ENCODE peak calls at places on chromosomes 2 and 18, in five cellular contexts. V is Peyer's patch, U is uterus, G is fibroblast of pulmonary artery, H is transverse colon. P is an unnamed sample.

GRCh38 chr2:128520787-128521186 is 202.1 kb upstream of the HS6ST1 start:
- DNase-seq in V (no peak), U (no peak), G (no peak), H (no peak), P (no peak)

GRCh38 chr18:75036941-75037516 is 171.9 kb downstream of the PTGR3 start:
- DNase-seq in V (no peak), U (no peak), G (peak; percentile 7), H (no peak), P (no peak)

GRCh38 chr2:164920430-164920829 is 34.9 kb downstream of the SLC38A11 start:
- DNase-seq in V (no peak), U (no peak), G (peak; percentile 89), H (no peak), P (no peak)

GRCh38 chr18:53544926-53545325 is 679.5 kb downstream of the MBD2 start:
- DNase-seq in V (no peak), U (no peak), G (no peak), H (no peak), P (no peak)

GRCh38 chr2:182187130-182187529 is 201.5 kb downstream of the PPP1R1C start:
- DNase-seq in V (no peak), U (no peak), G (no peak), H (no peak), P (no peak)

GRCh38 chr2:231670892-231671616 is 37.3 kb upstream of the PTMA start:
- DNase-seq in V (peak; percentile 67), U (no peak), G (peak; percentile 35), H (peak; percentile 68), P (no peak)

GRCh38 chr2:3453196-3453845 is 66.0 kb downstream of the ADI1 start:
- DNase-seq in V (no peak), U (no peak), G (no peak), H (no peak), P (peak; percentile 43)

GRCh38 chr2:23751747-23752265 is 175.1 kb downstream of the ATAD2B start:
- DNase-seq in V (no peak), U (no peak), G (no peak), H (no peak), P (no peak)

GRCh38 chr2:201698588-201699226 is at the start of gene MPP4:
- DNase-seq in V (no peak), U (no peak), G (peak; percentile 33), H (no peak), P (no peak)

GRCh38 chr2:169360984-169361705 is 1.2 kb downstream of the LRP2 start:
- DNase-seq in V (no peak), U (no peak), G (no peak), H (no peak), P (no peak)

GRCh38 chr18:23189099-23189498 is 53.8 kb downstream of the CABLES1 start:
- DNase-seq in V (no peak), U (no peak), G (no peak), H (no peak), P (no peak)

GRCh38 chr18:11052800-11053199 is 96.6 kb downstream of the PIEZO2 start:
- DNase-seq in V (no peak), U (no peak), G (peak; percentile 41), H (no peak), P (no peak)

GRCh38 chr2:110818767-110819481 is 86.6 kb downstream of the ACOXL start:
- DNase-seq in V (no peak), U (no peak), G (no peak), H (no peak), P (no peak)

GRCh38 chr2:69798909-69799526 is 30.4 kb upstream of the GMCL1 start:
- DNase-seq in V (peak; percentile 60), U (peak; percentile 36), G (peak; percentile 80), H (no peak), P (no peak)

GRCh38 chr18:45837283-45838070 is 12.0 kb downstream of the SIGLEC15 start:
- DNase-seq in V (peak; percentile 70), U (no peak), G (peak; percentile 66), H (peak; percentile 38), P (no peak)

GRCh38 chr2:151575338-151575737 is 158.9 kb downstream of the NEB start:
- DNase-seq in V (no peak), U (no peak), G (peak; percentile 6), H (no peak), P (no peak)
- H3K4me3 ChIP-seq in V (no peak overlapping the region), U (no peak overlapping the region), G (no peak overlapping the region), H (no peak overlapping the region), P (no peak overlapping the region)

GRCh38 chr2:74427551-74427950 is 6.0 kb downstream of the WDR54 start:
- DNase-seq in V (no peak), U (no peak), G (no peak), H (no peak), P (no peak)
- TF ChIP-seq CTCF in V (no peak), U (no peak), G (no peak), H (no peak), P (no peak)

DNA sequence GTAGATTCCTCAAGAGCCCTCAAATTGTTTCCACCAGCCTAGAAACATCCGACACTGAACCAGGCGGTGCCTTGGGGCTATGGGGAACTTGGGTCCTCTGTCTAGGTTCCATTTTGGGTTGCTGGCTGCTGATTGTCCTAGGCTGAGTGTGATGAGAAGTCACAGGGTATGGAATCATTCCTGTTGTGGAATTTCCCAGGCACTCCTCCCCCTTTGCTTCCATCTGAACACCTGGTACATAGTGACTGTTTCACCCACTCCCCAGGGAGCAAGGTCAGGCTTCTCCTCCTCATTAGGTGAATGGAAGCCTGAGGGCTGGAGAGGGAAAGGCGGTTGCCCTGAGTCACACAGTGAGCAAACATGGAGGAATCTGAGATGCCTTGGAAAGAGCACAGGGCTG is 4.5 kb downstream of the KIF3C start:
- DNase-seq in V (no peak), U (no peak), G (no peak), H (no peak), P (peak; percentile 79)
- H3K4me3 ChIP-seq in V (no peak overlapping the region), U (no peak overlapping the region), G (no peak overlapping the region), H (no peak overlapping the region), P (no peak overlapping the region)

GRCh38 chr18:9577361-9577760 is 37.0 kb downstream of the PPP4R1 start:
- DNase-seq in V (no peak), U (no peak), G (no peak), H (no peak), P (no peak)

GRCh38 chr18:9571546-9571945 is 42.8 kb downstream of the PPP4R1 start:
- DNase-seq in V (no peak), U (no peak), G (no peak), H (no peak), P (no peak)

GRCh38 chr18:9578306-9578705 is 36.1 kb downstream of the PPP4R1 start:
- DNase-seq in V (no peak), U (no peak), G (peak; percentile 21), H (no peak), P (no peak)

GRCh38 chr18:9574473-9575115 is 39.8 kb downstream of the PPP4R1 start:
- DNase-seq in V (no peak), U (no peak), G (no peak), H (no peak), P (no peak)

GRCh38 chr18:9575558-9575957 is 38.8 kb downstream of the PPP4R1 start:
- DNase-seq in V (peak; percentile 87), U (peak; percentile 81), G (peak; percentile 99), H (peak; percentile 82), P (peak; percentile 77)
- TF ChIP-seq CTCF in V (peak; percentile 64), U (peak; percentile 57), G (peak; percentile 96), H (peak; percentile 91), P (peak; percentile 95)

DNA sequence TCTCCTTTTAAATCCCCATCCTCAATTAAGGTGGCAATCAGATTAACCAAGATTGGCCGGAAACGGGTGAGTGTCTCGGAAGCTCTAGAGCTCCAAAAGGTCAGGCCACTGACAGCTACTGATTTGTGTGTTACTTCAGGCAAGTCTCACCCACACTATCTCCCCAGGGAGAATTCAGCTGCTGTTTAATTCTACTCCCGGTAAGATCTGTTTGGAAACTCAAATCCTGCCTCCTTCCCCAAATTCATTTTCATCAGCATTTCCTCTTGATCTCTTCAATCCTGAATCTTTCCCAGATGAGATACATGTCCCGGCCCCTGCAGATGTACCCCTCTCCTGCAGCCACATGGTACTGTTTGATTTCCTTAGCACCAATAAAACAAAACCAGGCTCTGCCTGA is 34.9 kb downstream of the EFR3B start:
- DNase-seq in V (no peak), U (no peak), G (no peak), H (no peak), P (no peak)
- H3K4me3 ChIP-seq in V (no peak overlapping the region), U (no peak overlapping the region), G (no peak overlapping the region), H (no peak overlapping the region), P (no peak overlapping the region)

DNA sequence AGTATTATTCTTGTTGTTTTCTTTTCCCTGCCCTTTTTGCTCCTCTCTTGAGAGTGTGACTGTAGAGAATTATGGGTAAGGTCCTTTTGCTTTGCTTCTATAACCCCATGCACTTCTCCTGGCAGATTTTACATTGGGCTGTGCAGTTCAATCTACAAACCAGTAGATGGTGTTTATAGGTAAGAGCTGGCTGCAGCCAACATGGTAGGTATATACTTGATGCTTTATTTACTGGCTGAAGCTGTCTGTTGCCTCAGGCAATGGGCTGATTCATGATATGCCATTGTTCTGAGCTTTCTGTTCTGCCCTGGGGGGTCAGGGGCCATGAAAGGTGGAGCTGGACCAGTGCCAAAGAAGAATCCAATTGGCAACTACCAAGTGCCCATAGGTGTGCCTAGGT is 48.3 kb upstream of the MYL1 start:
- DNase-seq in V (no peak), U (no peak), G (no peak), H (no peak), P (no peak)
- TF ChIP-seq CTCF in V (no peak), U (no peak), G (no peak), H (no peak), P (peak; percentile 16)

GRCh38 chr2:235672720-235673119 is 178.9 kb downstream of the AGAP1 start:
- DNase-seq in V (no peak), U (no peak), G (no peak), H (no peak), P (no peak)
- H3K4me3 ChIP-seq in V (no peak overlapping the region), U (no peak overlapping the region), G (no peak overlapping the region), H (no peak overlapping the region), P (no peak overlapping the region)

GRCh38 chr2:125386074-125386473 is 1269.9 kb upstream of the GYPC start:
- DNase-seq in V (no peak), U (no peak), G (no peak), H (no peak), P (no peak)
- TF ChIP-seq CTCF in V (no peak), U (no peak), G (no peak), H (no peak), P (no peak)

GRCh38 chr2:218137514-218137913 is 11.7 kb downstream of the CXCR2 start:
- DNase-seq in V (no peak), U (no peak), G (no peak), H (no peak), P (no peak)
- H3K4me3 ChIP-seq in V (no peak overlapping the region), U (no peak overlapping the region), G (no peak overlapping the region), H (no peak overlapping the region), P (no peak overlapping the region)

P was measured in RWPE2.